ENCODE peak calls at places on chromosome 16, in ten cellular contexts. One of them, this sample, is unnamed.

GRCh38 chr16:4272114-4272954 is 489 bp downstream of the TFAP4 start:
- DNase-seq in endothelial cell of umbilical vein: peak; percentile 41
- DNase-seq in A549: peak; percentile 44
- DNase-seq in upper lobe of left lung: peak; percentile 69
- DNase-seq in transverse colon: peak; percentile 52
- DNase-seq in Peyer's patch: peak; percentile 82
- DNase-seq in sigmoid colon: peak; percentile 75
- DNase-seq in uterus: no peak
- DNase-seq in adrenal gland: peak; percentile 67
- DNase-seq in HCT116: no peak
- DNase-seq in this sample: no peak

GRCh38 chr16:75262104-75262799 is 10.8 kb upstream of the BCAR1 start:
- DNase-seq in endothelial cell of umbilical vein: peak; percentile 44
- DNase-seq in A549: no peak
- DNase-seq in upper lobe of left lung: peak; percentile 21
- DNase-seq in transverse colon: peak; percentile 77
- DNase-seq in Peyer's patch: peak; percentile 85
- DNase-seq in sigmoid colon: peak; percentile 71
- DNase-seq in uterus: peak; percentile 63
- DNase-seq in adrenal gland: peak; percentile 55
- DNase-seq in HCT116: no peak
- DNase-seq in this sample: no peak

GRCh38 chr16:65414284-65414984 is 292.6 kb upstream of the CDH11 start:
- DNase-seq in endothelial cell of umbilical vein: peak; percentile 18
- DNase-seq in A549: no peak
- DNase-seq in upper lobe of left lung: no peak
- DNase-seq in transverse colon: no peak
- DNase-seq in Peyer's patch: no peak
- DNase-seq in sigmoid colon: no peak
- DNase-seq in uterus: no peak
- DNase-seq in adrenal gland: peak; percentile 44
- DNase-seq in HCT116: no peak
- DNase-seq in this sample: no peak

GRCh38 chr16:85359147-85359822 is 247.0 kb upstream of the CIBAR2 start:
- DNase-seq in endothelial cell of umbilical vein: no peak
- DNase-seq in A549: no peak
- DNase-seq in upper lobe of left lung: no peak
- DNase-seq in transverse colon: no peak
- DNase-seq in Peyer's patch: no peak
- DNase-seq in sigmoid colon: no peak
- DNase-seq in uterus: no peak
- DNase-seq in adrenal gland: no peak
- DNase-seq in HCT116: no peak
- DNase-seq in this sample: no peak

GRCh38 chr16:80994451-80994850 is 12.2 kb downstream of the CMC2 start:
- DNase-seq in endothelial cell of umbilical vein: no peak
- DNase-seq in A549: no peak
- DNase-seq in upper lobe of left lung: no peak
- DNase-seq in transverse colon: no peak
- DNase-seq in Peyer's patch: no peak
- DNase-seq in sigmoid colon: no peak
- DNase-seq in uterus: no peak
- DNase-seq in adrenal gland: no peak
- DNase-seq in HCT116: no peak
- DNase-seq in this sample: no peak

GRCh38 chr16:983044-984030 is 1.8 kb downstream of the SOX8 start:
- DNase-seq in endothelial cell of umbilical vein: no peak
- DNase-seq in A549: no peak
- DNase-seq in upper lobe of left lung: no peak
- DNase-seq in transverse colon: no peak
- DNase-seq in Peyer's patch: no peak
- DNase-seq in sigmoid colon: no peak
- DNase-seq in uterus: no peak
- DNase-seq in adrenal gland: no peak
- DNase-seq in HCT116: no peak
- DNase-seq in this sample: no peak

GRCh38 chr16:1537763-1538289 is 4.4 kb downstream of the TMEM204 start:
- DNase-seq in endothelial cell of umbilical vein: no peak
- DNase-seq in A549: no peak
- DNase-seq in upper lobe of left lung: no peak
- DNase-seq in transverse colon: no peak
- DNase-seq in Peyer's patch: no peak
- DNase-seq in sigmoid colon: no peak
- DNase-seq in uterus: no peak
- DNase-seq in adrenal gland: no peak
- DNase-seq in HCT116: no peak
- DNase-seq in this sample: no peak

GRCh38 chr16:1929105-1929504 is 10.9 kb upstream of the HS3ST6 start:
- DNase-seq in endothelial cell of umbilical vein: no peak
- DNase-seq in A549: peak; percentile 78
- DNase-seq in upper lobe of left lung: peak; percentile 46
- DNase-seq in transverse colon: no peak
- DNase-seq in Peyer's patch: no peak
- DNase-seq in sigmoid colon: no peak
- DNase-seq in uterus: peak; percentile 47
- DNase-seq in adrenal gland: no peak
- DNase-seq in HCT116: no peak
- DNase-seq in this sample: no peak

GRCh38 chr16:24805484-24805883 is 40.3 kb upstream of the SLC5A11 start:
- DNase-seq in endothelial cell of umbilical vein: no peak
- DNase-seq in A549: no peak
- DNase-seq in upper lobe of left lung: no peak
- DNase-seq in transverse colon: no peak
- DNase-seq in Peyer's patch: no peak
- DNase-seq in sigmoid colon: no peak
- DNase-seq in uterus: no peak
- DNase-seq in adrenal gland: no peak
- DNase-seq in HCT116: no peak
- DNase-seq in this sample: no peak

GRCh38 chr16:24800586-24800985 is 45.2 kb upstream of the SLC5A11 start:
- DNase-seq in endothelial cell of umbilical vein: peak; percentile 35
- DNase-seq in A549: peak; percentile 32
- DNase-seq in upper lobe of left lung: no peak
- DNase-seq in transverse colon: no peak
- DNase-seq in Peyer's patch: no peak
- DNase-seq in sigmoid colon: no peak
- DNase-seq in uterus: no peak
- DNase-seq in adrenal gland: no peak
- DNase-seq in HCT116: no peak
- DNase-seq in this sample: no peak

GRCh38 chr16:24801761-24802302 is 43.9 kb upstream of the SLC5A11 start:
- DNase-seq in endothelial cell of umbilical vein: no peak
- DNase-seq in A549: no peak
- DNase-seq in upper lobe of left lung: no peak
- DNase-seq in transverse colon: no peak
- DNase-seq in Peyer's patch: no peak
- DNase-seq in sigmoid colon: no peak
- DNase-seq in uterus: no peak
- DNase-seq in adrenal gland: no peak
- DNase-seq in HCT116: no peak
- DNase-seq in this sample: no peak
- TF ChIP-seq POLR2A in endothelial cell of umbilical vein: no peak
- TF ChIP-seq POLR2A in A549: no peak
- TF ChIP-seq POLR2A in upper lobe of left lung: no peak
- TF ChIP-seq POLR2A in transverse colon: no peak
- TF ChIP-seq POLR2A in Peyer's patch: no peak
- TF ChIP-seq POLR2A in sigmoid colon: no peak
- TF ChIP-seq POLR2A in uterus: no peak
- TF ChIP-seq POLR2A in adrenal gland: no peak
- TF ChIP-seq POLR2A in HCT116: no peak
- TF ChIP-seq POLR2A in this sample: no peak

DNA sequence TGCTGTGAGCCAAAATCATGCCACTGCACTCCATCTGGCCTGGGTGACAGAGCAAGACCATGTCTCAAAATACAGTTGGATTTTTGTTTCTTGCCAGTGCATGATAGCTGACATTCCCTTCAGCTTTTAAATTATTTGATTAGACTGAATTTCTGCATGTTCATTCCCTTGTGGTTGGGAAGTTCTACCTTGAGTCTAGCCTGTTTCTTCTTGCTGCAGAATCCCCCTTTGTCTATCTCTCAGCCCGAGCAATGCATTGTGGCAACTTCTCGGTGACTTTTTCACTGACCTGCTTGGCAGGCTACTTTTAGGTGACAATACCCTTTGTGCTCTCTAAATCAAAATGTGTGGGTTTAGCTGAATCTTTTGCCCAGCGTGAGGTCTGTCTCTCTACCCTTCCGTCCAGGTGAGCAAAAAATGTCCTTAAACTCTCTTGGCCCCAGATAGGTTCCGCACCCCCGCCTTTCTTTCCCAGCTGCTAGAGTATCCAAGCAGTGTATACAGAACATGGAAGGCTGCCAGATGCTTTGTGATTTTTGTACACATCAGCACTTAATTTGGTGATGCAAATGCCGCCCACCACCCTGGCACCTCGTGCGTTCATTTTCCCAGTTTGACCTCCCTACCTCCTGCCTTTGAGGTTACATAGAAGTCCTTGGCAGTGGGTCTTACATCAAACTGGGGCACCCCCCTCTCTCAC is 130.2 kb downstream of the ABCC6 start:
- DNase-seq in endothelial cell of umbilical vein: no peak
- DNase-seq in A549: no peak
- DNase-seq in upper lobe of left lung: no peak
- DNase-seq in transverse colon: no peak
- DNase-seq in Peyer's patch: no peak
- DNase-seq in sigmoid colon: no peak
- DNase-seq in uterus: no peak
- DNase-seq in adrenal gland: peak; percentile 32
- DNase-seq in HCT116: no peak
- DNase-seq in this sample: no peak
- H3K27ac ChIP-seq in endothelial cell of umbilical vein: no peak overlapping the region
- H3K27ac ChIP-seq in A549: no peak overlapping the region
- H3K27ac ChIP-seq in upper lobe of left lung: peak overlapping the region; percentile 22
- H3K27ac ChIP-seq in transverse colon: peak overlapping the region; percentile 22
- H3K27ac ChIP-seq in Peyer's patch: no peak overlapping the region
- H3K27ac ChIP-seq in sigmoid colon: peak overlapping the region; percentile 81
- H3K27ac ChIP-seq in uterus: peak overlapping the region; percentile 32
- H3K27ac ChIP-seq in adrenal gland: no peak overlapping the region
- H3K27ac ChIP-seq in HCT116: no peak overlapping the region
- H3K27ac ChIP-seq in this sample: no peak overlapping the region

GRCh38 chr16:73020409-73020884 is 27.5 kb downstream of the ZFHX3 start:
- DNase-seq in endothelial cell of umbilical vein: peak; percentile 89
- DNase-seq in A549: peak; percentile 84
- DNase-seq in upper lobe of left lung: peak; percentile 40
- DNase-seq in transverse colon: peak; percentile 69
- DNase-seq in Peyer's patch: peak; percentile 79
- DNase-seq in sigmoid colon: peak; percentile 82
- DNase-seq in uterus: no peak
- DNase-seq in adrenal gland: peak; percentile 63
- DNase-seq in HCT116: peak; percentile 72
- DNase-seq in this sample: peak; percentile 77

GRCh38 chr16:73017321-73017720 is 30.6 kb downstream of the ZFHX3 start:
- DNase-seq in endothelial cell of umbilical vein: no peak
- DNase-seq in A549: no peak
- DNase-seq in upper lobe of left lung: no peak
- DNase-seq in transverse colon: no peak
- DNase-seq in Peyer's patch: peak; percentile 32
- DNase-seq in sigmoid colon: peak; percentile 20
- DNase-seq in uterus: no peak
- DNase-seq in adrenal gland: no peak
- DNase-seq in HCT116: no peak
- DNase-seq in this sample: no peak

GRCh38 chr16:73018796-73019455 is 29.0 kb downstream of the ZFHX3 start:
- DNase-seq in endothelial cell of umbilical vein: no peak
- DNase-seq in A549: no peak
- DNase-seq in upper lobe of left lung: no peak
- DNase-seq in transverse colon: no peak
- DNase-seq in Peyer's patch: peak; percentile 38
- DNase-seq in sigmoid colon: peak; percentile 19
- DNase-seq in uterus: no peak
- DNase-seq in adrenal gland: no peak
- DNase-seq in HCT116: no peak
- DNase-seq in this sample: no peak

GRCh38 chr16:73021866-73022495 is 25.9 kb downstream of the ZFHX3 start:
- DNase-seq in endothelial cell of umbilical vein: no peak
- DNase-seq in A549: no peak
- DNase-seq in upper lobe of left lung: no peak
- DNase-seq in transverse colon: no peak
- DNase-seq in Peyer's patch: peak; percentile 31
- DNase-seq in sigmoid colon: peak; percentile 48
- DNase-seq in uterus: no peak
- DNase-seq in adrenal gland: no peak
- DNase-seq in HCT116: no peak
- DNase-seq in this sample: no peak

GRCh38 chr16:73019456-73020362 is 28.2 kb downstream of the ZFHX3 start:
- DNase-seq in endothelial cell of umbilical vein: peak; percentile 53
- DNase-seq in A549: peak; percentile 87
- DNase-seq in upper lobe of left lung: no peak
- DNase-seq in transverse colon: no peak
- DNase-seq in Peyer's patch: peak; percentile 47
- DNase-seq in sigmoid colon: peak; percentile 65
- DNase-seq in uterus: no peak
- DNase-seq in adrenal gland: peak; percentile 55
- DNase-seq in HCT116: peak; percentile 45
- DNase-seq in this sample: no peak
- H3K4me1 ChIP-seq in endothelial cell of umbilical vein: peaks cover 30% of the 10 kb centered on the region
- H3K4me1 ChIP-seq in A549: peaks cover 87% of the 10 kb centered on the region
- H3K4me1 ChIP-seq in upper lobe of left lung: peaks cover 47% of the 10 kb centered on the region
- H3K4me1 ChIP-seq in transverse colon: peaks cover 59% of the 10 kb centered on the region
- H3K4me1 ChIP-seq in Peyer's patch: peaks cover 3% of the 10 kb centered on the region
- H3K4me1 ChIP-seq in sigmoid colon: peaks cover 86% of the 10 kb centered on the region
- H3K4me1 ChIP-seq in uterus: no peaks in the 10 kb centered on the region
- H3K4me1 ChIP-seq in adrenal gland: peaks cover 30% of the 10 kb centered on the region
- H3K4me1 ChIP-seq in HCT116: peaks cover 49% of the 10 kb centered on the region
- H3K4me1 ChIP-seq in this sample: peaks cover 33% of the 10 kb centered on the region

GRCh38 chr16:23521037-23521743 is 10.9 kb upstream of the GGA2 start:
- DNase-seq in endothelial cell of umbilical vein: no peak
- DNase-seq in A549: no peak
- DNase-seq in upper lobe of left lung: no peak
- DNase-seq in transverse colon: no peak
- DNase-seq in Peyer's patch: no peak
- DNase-seq in sigmoid colon: no peak
- DNase-seq in uterus: no peak
- DNase-seq in adrenal gland: no peak
- DNase-seq in HCT116: no peak
- DNase-seq in this sample: no peak

GRCh38 chr16:23521965-23522364 is 11.7 kb upstream of the GGA2 start:
- DNase-seq in endothelial cell of umbilical vein: no peak
- DNase-seq in A549: no peak
- DNase-seq in upper lobe of left lung: no peak
- DNase-seq in transverse colon: no peak
- DNase-seq in Peyer's patch: no peak
- DNase-seq in sigmoid colon: no peak
- DNase-seq in uterus: no peak
- DNase-seq in adrenal gland: no peak
- DNase-seq in HCT116: no peak
- DNase-seq in this sample: no peak

GRCh38 chr16:23519282-23519681 is 9.0 kb upstream of the GGA2 start:
- DNase-seq in endothelial cell of umbilical vein: no peak
- DNase-seq in A549: peak; percentile 44
- DNase-seq in upper lobe of left lung: no peak
- DNase-seq in transverse colon: no peak
- DNase-seq in Peyer's patch: no peak
- DNase-seq in sigmoid colon: no peak
- DNase-seq in uterus: no peak
- DNase-seq in adrenal gland: no peak
- DNase-seq in HCT116: no peak
- DNase-seq in this sample: no peak

GRCh38 chr16:23518435-23518891 is 8.2 kb upstream of the GGA2 start:
- DNase-seq in endothelial cell of umbilical vein: peak; percentile 67
- DNase-seq in A549: no peak
- DNase-seq in upper lobe of left lung: no peak
- DNase-seq in transverse colon: no peak
- DNase-seq in Peyer's patch: no peak
- DNase-seq in sigmoid colon: no peak
- DNase-seq in uterus: no peak
- DNase-seq in adrenal gland: no peak
- DNase-seq in HCT116: no peak
- DNase-seq in this sample: no peak

GRCh38 chr16:23520500-23520899 is 10.2 kb upstream of the GGA2 start:
- DNase-seq in endothelial cell of umbilical vein: no peak
- DNase-seq in A549: no peak
- DNase-seq in upper lobe of left lung: no peak
- DNase-seq in transverse colon: no peak
- DNase-seq in Peyer's patch: no peak
- DNase-seq in sigmoid colon: no peak
- DNase-seq in uterus: no peak
- DNase-seq in adrenal gland: no peak
- DNase-seq in HCT116: no peak
- DNase-seq in this sample: no peak
- TF ChIP-seq POLR2A in endothelial cell of umbilical vein: no peak
- TF ChIP-seq POLR2A in A549: no peak
- TF ChIP-seq POLR2A in upper lobe of left lung: no peak
- TF ChIP-seq POLR2A in transverse colon: no peak
- TF ChIP-seq POLR2A in Peyer's patch: no peak
- TF ChIP-seq POLR2A in sigmoid colon: no peak
- TF ChIP-seq POLR2A in uterus: no peak
- TF ChIP-seq POLR2A in adrenal gland: no peak
- TF ChIP-seq POLR2A in HCT116: no peak
- TF ChIP-seq POLR2A in this sample: no peak